ENCODE peak calls at places on chromosome 1, in four cellular contexts. X, N, F and C are unnamed samples.
A peak's percentile ranks its signal among the peaks of the same experiment; 100 is the strongest.

GRCh38 chr1:110356379-110356778 is 17.2 kb downstream of the RBM15 start:
- DNase-seq in F (no peak), N (no peak), X (no peak), C (no peak)

GRCh38 chr1:111448482-111448917 is 556 bp downstream of the WDR77 start:
- DNase-seq in F (peak; percentile 52), X (no peak), N (no peak), C (no peak)

GRCh38 chr1:55168353-55168752 is 46.8 kb downstream of the USP24 start:
- DNase-seq in X (no peak), F (no peak), N (no peak), C (no peak)

GRCh38 chr1:44805311-44806024 is 1.7 kb downstream of the DYNLT4 start:
- DNase-seq in N (peak; percentile 58), X (no peak), F (no peak), C (no peak)

GRCh38 chr1:43135857-43136781 is 36.0 kb downstream of the EBNA1BP2 start:
- DNase-seq in N (no peak), F (no peak), X (no peak), C (no peak)

GRCh38 chr1:20978413-20978812 is 191.3 kb upstream of the HP1BP3 start:
- DNase-seq in F (no peak), N (no peak), X (no peak), C (no peak)

GRCh38 chr1:177913762-177914540 is 55.9 kb downstream of the SEC16B start:
- DNase-seq in N (no peak), F (no peak), X (no peak), C (no peak)

GRCh38 chr1:9719978-9720722 is 68.6 kb downstream of the PIK3CD start:
- DNase-seq in F (no peak), N (no peak), X (no peak), C (no peak)

GRCh38 chr1:95042286-95042685 is 30.5 kb downstream of the ALG14 start:
- DNase-seq in X (no peak), F (no peak), N (peak; percentile 67), C (no peak)